ENCODE peak calls at places on chromosomes 12 and 14, in seven cellular contexts. S, U, Y, A, E, G and K are unnamed samples.

GRCh38 chr12:89873745-89874144 is 165.1 kb upstream of the ATP2B1 start:
- DNase-seq in S (no peak), U (no peak), Y (no peak), A (no peak), E (no peak), G (no peak), K (no peak)

GRCh38 chr12:131438874-131439273 is 272.0 kb upstream of the SFSWAP start:
- DNase-seq in S (no peak), U (no peak), Y (peak), A (no peak), E (peak), G (no peak), K (no peak)

GRCh38 chr12:120230326-120230973 is 29.5 kb upstream of the RPLP0 start:
- DNase-seq in S (peak), U (peak), Y (peak), A (peak), E (peak), G (no peak), K (no peak)

GRCh38 chr12:57216931-57217871 is 607 bp downstream of the NXPH4 start:
- DNase-seq in S (no peak), U (peak), Y (no peak), A (peak), E (no peak), G (no peak), K (no peak)

GRCh38 chr14:59664741-59665140 is 88.1 kb upstream of the CCDC175 start:
- DNase-seq in S (no peak), U (no peak), Y (no peak), A (no peak), E (no peak), G (no peak), K (no peak)

GRCh38 chr12:52975204-52975603 is 26.3 kb downstream of the KRT18 start:
- DNase-seq in S (no peak), U (no peak), Y (peak), A (no peak), E (peak), G (no peak), K (no peak)

GRCh38 chr14:25371053-25371452 is 321.1 kb upstream of the STXBP6 start:
- DNase-seq in S (no peak), U (no peak), Y (no peak), A (no peak), E (no peak), G (no peak), K (no peak)

GRCh38 chr12:5985471-5985870 is 40.4 kb upstream of the ANO2 start:
- DNase-seq in S (no peak), U (no peak), Y (no peak), A (no peak), E (no peak), G (no peak), K (no peak)

GRCh38 chr12:41548926-41549325 is 360.8 kb downstream of the PDZRN4 start:
- DNase-seq in S (no peak), U (no peak), Y (no peak), A (no peak), E (no peak), G (no peak), K (no peak)

GRCh38 chr14:94129758-94130414 is 482 bp upstream of the IFI27L2 start:
- DNase-seq in S (peak), U (peak), Y (peak), A (peak), E (no peak), G (no peak), K (no peak)

GRCh38 chr12:52870361-52871290 is 21.8 kb upstream of the KRT78 start:
- DNase-seq in S (no peak), U (peak), Y (peak), A (peak), E (peak), G (no peak), K (no peak)

GRCh38 chr12:65775720-65776119 is 48.6 kb upstream of the HMGA2 start:
- DNase-seq in S (no peak), U (no peak), Y (no peak), A (no peak), E (no peak), G (no peak), K (no peak)

GRCh38 chr12:94997061-94997460 is 6.4 kb downstream of the NDUFA12 start:
- DNase-seq in S (no peak), U (no peak), Y (no peak), A (no peak), E (no peak), G (no peak), K (no peak)

GRCh38 chr14:76918751-76919421 is 92.7 kb downstream of the LRRC74A start:
- DNase-seq in S (peak), U (peak), Y (peak), A (no peak), E (peak), G (no peak), K (peak)

GRCh38 chr12:7142057-7142644 is 12.0 kb downstream of the CLSTN3 start:
- DNase-seq in S (no peak), U (peak), Y (peak), A (peak), E (peak), G (no peak), K (peak)

GRCh38 chr12:65464930-65465329 is 186.4 kb downstream of the MSRB3 start:
- DNase-seq in S (no peak), U (no peak), Y (no peak), A (no peak), E (no peak), G (no peak), K (no peak)

GRCh38 chr14:24662753-24663152 is 28.8 kb upstream of the GZMB start:
- DNase-seq in S (no peak), U (no peak), Y (no peak), A (no peak), E (no peak), G (no peak), K (no peak)

GRCh38 chr12:75474121-75474520 is 6.4 kb upstream of the GLIPR1 start:
- DNase-seq in S (no peak), U (no peak), Y (no peak), A (no peak), E (no peak), G (no peak), K (no peak)

GRCh38 chr12:27361372-27361771 is 28.7 kb downstream of the BMAL2 start:
- DNase-seq in S (no peak), U (no peak), Y (no peak), A (no peak), E (no peak), G (no peak), K (no peak)

GRCh38 chr12:94020335-94020734 is 128.0 kb upstream of the PLXNC1 start:
- DNase-seq in S (no peak), U (no peak), Y (no peak), A (no peak), E (no peak), G (no peak), K (no peak)

GRCh38 chr12:46770501-46771183 is 55.2 kb downstream of the SLC38A4 start:
- DNase-seq in S (no peak), U (no peak), Y (no peak), A (no peak), E (peak), G (no peak), K (no peak)

GRCh38 chr14:58488550-58488949 is 61.0 kb downstream of the KIAA0586 start:
- DNase-seq in S (no peak), U (no peak), Y (no peak), A (no peak), E (no peak), G (no peak), K (no peak)

GRCh38 chr14:35384386-35385041 is 20.0 kb downstream of the NFKBIA start:
- DNase-seq in S (no peak), U (no peak), Y (peak), A (no peak), E (peak), G (no peak), K (no peak)

GRCh38 chr14:105503918-105504692 is 13.1 kb downstream of the TEDC1 start:
- DNase-seq in S (no peak), U (peak), Y (no peak), A (no peak), E (no peak), G (no peak), K (no peak)

GRCh38 chr12:106227641-106228319 is 20.0 kb downstream of the CKAP4 start:
- DNase-seq in S (no peak), U (no peak), Y (no peak), A (no peak), E (peak), G (no peak), K (no peak)

GRCh38 chr14:103880986-103881926 is 33.9 kb upstream of the PPP1R13B start:
- DNase-seq in S (no peak), U (peak), Y (no peak), A (no peak), E (peak), G (no peak), K (no peak)
- TF ChIP-seq POLR2AphosphoS5 in S (no peak), U (no peak), Y (no peak), A (no peak), E (peak), G (no peak), K (no peak)

GRCh38 chr12:81084848-81085350 is 7.0 kb downstream of the ACSS3 start:
- DNase-seq in S (no peak), U (no peak), Y (no peak), A (no peak), E (no peak), G (no peak), K (no peak)
- TF ChIP-seq SIN3A in S (no peak), U (no peak), Y (no peak), A (no peak), E (no peak), G (no peak), K (no peak)

GRCh38 chr12:69417231-69417630 is 53.0 kb upstream of the FRS2 start:
- DNase-seq in S (no peak), U (no peak), Y (no peak), A (no peak), E (no peak), G (no peak), K (no peak)

GRCh38 chr12:69417741-69418167 is 52.4 kb upstream of the FRS2 start:
- DNase-seq in S (no peak), U (no peak), Y (no peak), A (no peak), E (peak), G (no peak), K (no peak)

GRCh38 chr12:69412655-69413054 is 53.1 kb downstream of the YEATS4 start:
- DNase-seq in S (no peak), U (no peak), Y (no peak), A (no peak), E (no peak), G (no peak), K (no peak)

GRCh38 chr12:69419701-69420100 is 50.5 kb upstream of the FRS2 start:
- DNase-seq in S (no peak), U (no peak), Y (no peak), A (no peak), E (no peak), G (no peak), K (no peak)

DNA sequence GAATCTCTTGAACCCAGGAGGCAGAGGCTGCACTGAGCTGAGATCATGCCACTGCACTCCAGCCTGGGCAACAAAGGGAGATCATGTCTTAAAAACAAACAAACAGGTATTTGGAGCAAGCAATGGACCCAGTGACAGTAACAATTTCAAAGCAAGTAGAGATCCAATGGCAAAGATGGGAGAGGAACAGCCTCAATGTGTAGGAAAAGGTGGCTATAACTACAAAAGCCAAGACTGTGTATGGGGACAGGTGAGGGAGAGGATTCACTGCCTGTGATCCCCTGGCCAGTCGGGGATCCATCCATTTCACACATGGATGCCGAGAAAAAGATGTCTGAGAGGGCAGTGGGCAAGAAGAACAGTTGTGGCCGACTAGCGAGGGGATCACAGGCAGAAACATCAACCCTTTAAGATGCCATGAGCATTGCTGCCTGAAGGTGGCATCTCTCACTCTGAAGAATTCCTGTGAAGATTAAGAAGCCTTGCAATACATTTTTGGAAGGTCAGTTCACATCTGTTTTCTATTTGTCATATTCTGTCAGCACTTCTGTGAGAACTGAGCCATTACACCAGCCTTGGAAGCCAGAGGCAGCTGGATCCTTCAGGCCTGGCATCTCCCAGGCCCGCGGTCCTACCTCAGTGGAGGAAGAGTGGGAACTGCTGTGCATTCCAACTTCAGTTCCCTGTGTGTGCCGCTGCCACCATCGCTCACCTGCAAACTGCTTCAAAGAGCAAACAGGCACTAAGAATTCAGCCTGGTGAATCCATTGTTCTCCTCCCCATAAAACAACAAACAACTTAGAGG is 54.5 kb upstream of the FRS2 start:
- DNase-seq in S (peak), U (peak), Y (peak), A (peak), E (peak), G (no peak), K (no peak)
- TF ChIP-seq POLR2AphosphoS5 in S (no peak), U (peak), Y (no peak), A (no peak), E (no peak), G (no peak), K (no peak)

DNA sequence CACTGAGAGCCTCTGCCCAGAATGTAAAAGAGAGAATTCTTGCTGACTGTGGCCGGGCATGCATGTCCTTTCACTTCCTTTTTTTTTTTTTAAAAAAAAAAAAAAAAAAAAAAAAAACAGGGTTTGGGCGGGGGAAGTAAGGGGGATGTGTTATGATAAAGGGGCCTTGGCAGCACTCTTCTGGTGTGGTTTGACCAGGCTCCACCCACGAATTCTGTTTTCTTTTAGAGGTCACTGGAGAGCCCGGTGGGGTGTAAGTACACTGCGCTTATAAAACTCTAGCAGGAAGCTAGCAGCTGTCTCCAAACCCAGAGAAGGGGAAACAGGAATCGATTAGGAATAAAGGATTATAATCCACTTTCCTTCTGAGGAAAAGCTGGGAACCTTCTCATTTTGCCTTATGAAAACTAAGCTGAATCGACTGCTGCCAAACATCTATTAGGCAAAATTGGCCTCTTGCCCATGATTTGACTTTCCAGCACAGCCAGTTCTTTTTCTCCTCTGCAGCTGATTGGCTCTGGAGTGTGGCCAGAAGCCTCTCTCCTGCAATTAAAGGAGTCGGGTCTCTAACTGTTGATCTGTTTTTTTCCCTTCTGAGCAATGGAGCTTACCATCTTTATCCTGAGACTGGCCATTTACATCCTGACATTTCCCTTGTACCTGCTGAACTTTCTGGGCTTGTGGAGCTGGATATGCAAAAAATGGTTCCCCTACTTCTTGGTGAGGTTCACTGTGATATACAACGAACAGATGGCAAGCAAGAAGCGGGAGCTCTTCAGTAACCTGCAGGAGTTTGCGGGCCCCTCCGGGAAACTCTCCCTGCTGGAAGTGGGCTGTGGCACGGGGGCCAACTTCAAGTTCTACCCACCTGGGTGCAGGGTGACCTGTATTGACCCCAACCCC is 27.7 kb upstream of the HIGD1C start:
- DNase-seq in S (peak), U (peak), Y (peak), A (peak), E (peak), G (peak), K (no peak)
- TF ChIP-seq SIN3A in S (no peak), U (no peak), Y (no peak), A (no peak), E (peak), G (no peak), K (no peak)

GRCh38 chr12:104604070-104604994 is 147.6 kb downstream of the CHST11 start:
- DNase-seq in S (peak), U (peak), Y (peak), A (no peak), E (no peak), G (peak), K (no peak)
- TF ChIP-seq POLR2AphosphoS5 in S (peak), U (peak), Y (no peak), A (no peak), E (no peak), G (peak), K (no peak)

GRCh38 chr12:109273354-109273753 is 35.7 kb downstream of the FOXN4 start:
- DNase-seq in S (no peak), U (no peak), Y (no peak), A (peak), E (no peak), G (no peak), K (no peak)
- TF ChIP-seq SIN3A in S (no peak), U (no peak), Y (no peak), A (no peak), E (no peak), G (no peak), K (no peak)